ENCODE peak calls at places on chromosomes 5 and 9, in four cellular contexts. R is ovary, F is GM12891, V is heart left ventricle. H is an unnamed sample.

GRCh38 chr5:123719004-123719403 is 207.0 kb downstream of the CSNK1G3 start:
- DNase-seq in V (no peak), F (no peak), R (no peak), H (no peak)

GRCh38 chr9:1434082-1434481 is 383.9 kb downstream of the DMRT2 start:
- DNase-seq in F (no peak), V (no peak), R (no peak), H (no peak)

GRCh38 chr9:84315278-84315877 is 25.2 kb downstream of the SLC28A3 start:
- DNase-seq in V (no peak), R (peak), F (no peak), H (peak)

GRCh38 chr5:181221792-181222629 is 1.1 kb upstream of the TRIM41 start:
- DNase-seq in V (peak), R (peak), F (no peak), H (peak)

GRCh38 chr5:31378838-31379237 is 153.1 kb downstream of the DROSHA start:
- DNase-seq in R (no peak), F (no peak), V (no peak), H (no peak)

GRCh38 chr5:177479774-177480173 is 6.3 kb upstream of the DBN1 start:
- DNase-seq in F (no peak), V (peak), R (no peak), H (no peak)

GRCh38 chr9:86903461-86904010 is 43.8 kb downstream of the GAS1 start:
- DNase-seq in R (peak), V (no peak), F (no peak), H (no peak)

GRCh38 chr5:10601246-10602030 is 37.6 kb downstream of the ANKRD33B start:
- DNase-seq in V (peak), R (peak), F (no peak), H (peak)

GRCh38 chr5:1298067-1298551 is 3.2 kb upstream of the TERT start:
- DNase-seq in V (peak), F (no peak), R (no peak), H (no peak)

GRCh38 chr5:14560091-14560595 is 21.4 kb upstream of the OTULINL start:
- DNase-seq in V (no peak), R (no peak), F (no peak), H (no peak)

GRCh38 chr5:136766456-136766855 is 401.1 kb upstream of the TRPC7 start:
- DNase-seq in R (no peak), V (no peak), F (no peak), H (peak)

GRCh38 chr9:71987471-71988371 is 72.7 kb downstream of the C9orf57 start:
- DNase-seq in R (no peak), V (no peak), F (no peak), H (no peak)

GRCh38 chr5:34494111-34494755 is 161.9 kb upstream of the RAI14 start:
- DNase-seq in F (no peak), R (no peak), V (no peak), H (no peak)

GRCh38 chr5:119318256-119318914 is 37.4 kb upstream of the TNFAIP8 start:
- DNase-seq in R (no peak), F (no peak), V (no peak), H (no peak)

DNA sequence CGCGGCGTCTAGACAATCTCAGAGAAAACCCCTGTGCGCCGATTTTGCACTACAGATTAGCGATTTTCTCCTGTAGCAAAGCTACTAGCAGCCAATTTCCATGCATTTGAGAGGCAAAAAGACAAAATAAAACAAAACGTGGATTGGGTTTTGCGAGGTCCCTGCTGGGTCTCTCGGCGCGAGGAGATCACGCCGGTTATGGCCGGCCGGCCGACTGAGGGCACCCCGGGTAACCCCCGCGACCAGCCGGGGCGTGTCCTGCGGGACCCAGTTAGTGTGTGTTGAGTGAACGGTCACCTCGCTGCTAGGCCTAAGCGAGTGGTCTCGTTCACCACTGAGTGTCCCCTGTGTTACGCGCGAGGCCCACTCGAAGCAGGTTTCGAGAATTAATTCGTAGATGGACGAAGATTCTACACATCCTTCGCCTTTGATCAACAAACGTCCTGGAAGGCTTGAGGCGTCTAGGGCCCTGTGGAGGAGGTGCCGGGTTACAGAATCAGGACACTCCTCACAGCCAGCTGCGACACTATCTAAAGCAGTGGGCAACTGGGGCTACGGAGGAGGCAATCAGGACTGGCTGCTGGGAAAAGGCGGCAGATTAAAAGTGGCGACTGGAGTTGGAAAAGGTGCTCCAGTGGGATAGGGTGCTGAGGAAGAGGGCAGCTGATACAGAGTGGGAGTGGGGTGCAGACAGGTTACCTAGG is 792 bp upstream of the VDAC1 start:
- DNase-seq in R (peak), F (peak), V (peak), H (no peak)
- TF ChIP-seq POLR2A in R (no peak), F (no peak), V (no peak), H (no peak)

GRCh38 chr5:68247627-68248026 is 32.1 kb downstream of the PIK3R1 start:
- DNase-seq in F (no peak), R (no peak), V (no peak), H (no peak)

GRCh38 chr5:68250662-68251298 is 35.2 kb downstream of the PIK3R1 start:
- DNase-seq in R (no peak), V (no peak), F (no peak), H (no peak)

GRCh38 chr5:68249520-68249919 is 34.0 kb downstream of the PIK3R1 start:
- DNase-seq in R (no peak), V (no peak), F (no peak), H (no peak)

GRCh38 chr5:68246802-68247201 is 31.2 kb downstream of the PIK3R1 start:
- DNase-seq in V (no peak), R (no peak), F (no peak), H (no peak)

GRCh38 chr5:68248896-68249295 is 33.3 kb downstream of the PIK3R1 start:
- DNase-seq in F (no peak), R (no peak), V (no peak), H (no peak)
- TF ChIP-seq POLR2A in F (no peak), R (no peak), V (no peak), H (no peak)

DNA sequence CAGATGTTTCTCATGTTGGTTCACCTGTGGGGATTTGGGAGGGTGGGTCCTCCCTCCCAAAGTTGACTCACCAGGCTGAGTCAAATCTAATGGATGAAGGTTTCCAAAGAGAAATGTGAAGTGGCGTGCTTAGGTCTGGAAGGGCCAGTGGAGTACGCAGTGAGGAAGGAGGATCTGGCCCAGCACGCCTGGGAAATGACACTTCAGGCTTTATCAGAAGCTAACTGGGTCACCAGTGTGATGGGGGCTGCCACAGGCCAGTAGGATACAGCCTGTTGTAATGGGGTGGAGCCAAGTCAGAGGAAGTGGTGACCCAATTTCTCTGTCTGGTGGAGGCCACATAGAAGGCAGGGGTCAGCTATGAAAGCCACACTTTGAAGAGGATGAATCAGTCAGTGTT is 18.0 kb downstream of the POLR1E start:
- DNase-seq in R (no peak), V (no peak), F (no peak), H (no peak)
- TF ChIP-seq POLR2A in R (no peak), V (no peak), F (no peak), H (no peak)

GRCh38 chr9:99823392-99824377 is 2.0 kb downstream of the NR4A3 start:
- DNase-seq in R (peak), F (peak), V (peak), H (peak)

GRCh38 chr9:99820330-99821186 is 1.1 kb upstream of the NR4A3 start:
- DNase-seq in R (peak), F (peak), V (no peak), H (peak)

GRCh38 chr9:99821187-99822095 is at the start of gene NR4A3:
- DNase-seq in V (peak), F (peak), R (peak), H (peak)

GRCh38 chr9:99822596-99823391 is 1.1 kb downstream of the NR4A3 start:
- DNase-seq in F (peak), V (peak), R (peak), H (peak)

GRCh38 chr9:99822096-99822595 is 461 bp downstream of the NR4A3 start:
- DNase-seq in R (no peak), V (no peak), F (peak), H (no peak)
- TF ChIP-seq POLR2A in R (no peak), V (no peak), F (no peak), H (no peak)

GRCh38 chr9:37079370-37080164 is 40.8 kb upstream of the ZCCHC7 start:
- DNase-seq in F (peak), V (peak), R (peak), H (peak)
- TF ChIP-seq POLR2A in F (peak), V (peak), R (peak), H (peak)

DNA sequence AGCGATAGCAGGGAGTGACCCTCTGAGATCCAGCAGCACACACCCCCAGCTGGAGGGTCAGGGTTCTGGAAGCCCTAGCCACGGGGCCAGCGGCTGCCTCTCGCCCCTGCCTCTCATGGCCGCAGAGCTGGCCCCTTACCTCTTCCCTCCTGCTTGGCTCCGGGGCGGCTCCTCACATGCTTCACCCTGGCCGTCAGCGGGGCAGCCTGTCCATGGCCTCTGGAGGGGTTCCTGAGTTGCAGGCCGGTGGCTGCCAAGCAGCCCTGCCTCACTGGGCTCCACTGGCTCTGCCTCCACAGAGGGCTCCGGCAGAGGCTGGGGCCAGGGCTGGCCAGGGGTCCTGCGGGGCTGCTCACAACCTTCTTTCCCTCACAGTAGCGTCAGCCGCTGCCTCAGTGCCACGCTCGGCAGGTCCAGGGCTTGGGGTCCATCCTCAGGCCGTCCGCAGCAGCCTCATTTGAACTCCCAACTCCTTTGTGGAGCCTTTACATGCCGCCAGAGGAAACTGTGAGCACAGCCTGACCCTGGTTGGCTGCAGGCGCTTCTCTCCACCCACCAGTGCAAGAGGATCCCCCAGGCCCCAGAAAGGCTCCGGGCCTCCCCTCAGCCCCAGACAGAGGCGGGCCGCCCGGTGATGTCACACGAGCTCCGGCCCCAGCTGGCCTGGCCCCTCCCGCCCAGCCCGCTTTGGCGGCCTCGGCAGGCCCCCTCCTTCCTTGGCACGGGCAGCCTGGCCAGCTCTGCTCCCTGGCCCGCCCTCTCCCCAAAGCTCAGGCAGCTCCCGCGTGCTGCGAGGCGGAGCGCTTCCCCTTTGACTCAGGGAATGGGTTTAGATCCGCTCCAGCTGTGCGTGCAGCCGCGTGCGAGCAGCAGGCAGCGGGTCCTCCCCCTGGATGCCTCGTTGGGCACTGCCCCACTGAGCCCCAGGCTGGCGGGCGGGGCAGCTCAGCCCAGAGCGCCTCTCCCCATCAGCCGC is at the start of gene ANGPTL2:
- DNase-seq in R (peak), F (peak), V (peak), H (peak)
- TF ChIP-seq POLR2A in R (peak), F (no peak), V (peak), H (peak)

GRCh38 chr5:138138949-138139775 is at the start of gene NME5:
- DNase-seq in V (peak), F (peak), R (peak), H (no peak)
- TF ChIP-seq POLR2A in V (no peak), F (no peak), R (no peak), H (no peak)

GRCh38 chr9:130918102-130918869 is 20.8 kb downstream of the FIBCD1 start:
- DNase-seq in F (no peak), V (no peak), R (no peak), H (no peak)

GRCh38 chr9:130919559-130920145 is 19.4 kb downstream of the FIBCD1 start:
- DNase-seq in F (no peak), V (no peak), R (no peak), H (no peak)

GRCh38 chr9:130918870-130919558 is 20.0 kb downstream of the FIBCD1 start:
- DNase-seq in R (no peak), V (no peak), F (no peak), H (no peak)

GRCh38 chr9:130915096-130915447 is 18.5 kb upstream of the QRFP start:
- DNase-seq in R (no peak), V (no peak), F (no peak), H (no peak)

GRCh38 chr9:130917171-130917960 is 20.8 kb upstream of the QRFP start:
- DNase-seq in V (no peak), F (no peak), R (no peak), H (no peak)
- TF ChIP-seq POLR2A in V (no peak), F (no peak), R (no peak), H (no peak)

GRCh38 chr5:132293992-132294727 is at the start of gene SLC22A4:
- DNase-seq in V (peak), F (peak), R (peak), H (peak)
- TF ChIP-seq POLR2A in V (peak), F (no peak), R (peak), H (peak)

H was measured in H54.